ENCODE peak calls at places on chromosomes 6 and 20, in seven cellular contexts. I, S, X, W, Z, E and A are unnamed samples.

GRCh38 chr20:31568773-31569162 is 36.3 kb upstream of the ID1 start:
- DNase-seq in X (no peak), S (no peak), Z (no peak), E (no peak), I (no peak), W (no peak), A (no peak)

GRCh38 chr20:30892704-30893345 is 364.6 kb upstream of the DEFB115 start:
- DNase-seq in X (no peak), Z (no peak), I (no peak), W (no peak), E (no peak), S (no peak), A (no peak)

GRCh38 chr6:27303613-27304272 is 8.3 kb downstream of the POM121L2 start:
- DNase-seq in X (no peak), Z (no peak), E (no peak), S (peak; percentile 48), I (no peak), W (no peak), A (no peak)

GRCh38 chr20:62143976-62144825 is 632 bp downstream of the SS18L1 start:
- DNase-seq in Z (no peak), I (no peak), E (peak; percentile 24), S (peak; percentile 83), W (no peak), X (peak; percentile 36), A (peak; percentile 66)

GRCh38 chr6:26592649-26593048 is 4.1 kb upstream of the ABT1 start:
- DNase-seq in S (no peak), Z (no peak), I (no peak), W (no peak), E (no peak), X (no peak), A (no peak)

GRCh38 chr6:19995575-19996257 is 158.5 kb downstream of the ID4 start:
- DNase-seq in S (no peak), E (no peak), Z (no peak), X (no peak), I (no peak), W (no peak), A (peak; percentile 50)

GRCh38 chr20:32786059-32786760 is 24.0 kb downstream of the DNMT3B start:
- DNase-seq in I (no peak), X (no peak), W (no peak), Z (no peak), S (no peak), E (no peak), A (no peak)

GRCh38 chr6:68728580-68728979 is 93.5 kb downstream of the ADGRB3 start:
- DNase-seq in W (no peak), I (no peak), Z (no peak), E (no peak), X (no peak), S (no peak), A (no peak)

GRCh38 chr6:98579941-98580340 is 254.4 kb upstream of the POU3F2 start:
- DNase-seq in S (no peak), I (no peak), Z (no peak), E (no peak), X (no peak), W (no peak), A (no peak)

GRCh38 chr20:33945391-33946079 is 48.2 kb upstream of the RALY start:
- DNase-seq in W (no peak), X (no peak), I (peak; percentile 52), S (peak; percentile 92), Z (no peak), E (no peak), A (no peak)

GRCh38 chr6:160949531-160949930 is 42.0 kb upstream of the MAP3K4 start:
- DNase-seq in Z (no peak), W (no peak), I (no peak), E (no peak), S (no peak), X (no peak), A (no peak)

GRCh38 chr6:147058786-147059434 is 145.3 kb upstream of the STXBP5 start:
- DNase-seq in I (no peak), Z (no peak), E (no peak), W (no peak), S (no peak), X (no peak), A (no peak)

GRCh38 chr20:6525447-6526303 is 241.8 kb upstream of the BMP2 start:
- DNase-seq in Z (no peak), E (no peak), X (no peak), I (peak; percentile 7), S (peak; percentile 82), W (no peak), A (no peak)

GRCh38 chr6:42690872-42691271 is 31.5 kb downstream of the PRPH2 start:
- DNase-seq in S (no peak), X (no peak), Z (no peak), E (no peak), I (no peak), W (no peak), A (no peak)

GRCh38 chr6:108119212-108120141 is 44.9 kb upstream of the OSTM1 start:
- DNase-seq in X (no peak), W (no peak), I (no peak), E (no peak), S (no peak), Z (no peak), A (peak; percentile 58)

GRCh38 chr6:79536615-79536968 is 638 bp downstream of the LCA5 start:
- DNase-seq in E (no peak), W (no peak), I (no peak), Z (no peak), S (peak; percentile 65), X (no peak), A (no peak)

GRCh38 chr20:47079047-47079446 is 184.4 kb downstream of the EYA2 start:
- DNase-seq in W (no peak), Z (no peak), S (no peak), E (no peak), I (no peak), X (no peak), A (no peak)

GRCh38 chr20:25525857-25526256 is 59.5 kb downstream of the NINL start:
- DNase-seq in E (no peak), W (peak; percentile 38), I (peak; percentile 95), Z (no peak), X (no peak), S (peak; percentile 99), A (no peak)

GRCh38 chr20:54624701-54625472 is 149.5 kb downstream of the DOK5 start:
- DNase-seq in Z (no peak), W (no peak), I (no peak), E (no peak), X (no peak), S (no peak), A (no peak)

GRCh38 chr20:57598060-57598459 is 22.2 kb downstream of the ZBP1 start:
- DNase-seq in W (no peak), S (no peak), X (no peak), Z (no peak), I (no peak), E (no peak), A (peak; percentile 59)

GRCh38 chr6:151240861-151241642 is 1.3 kb downstream of the AKAP12 start:
- DNase-seq in W (peak; percentile 28), X (no peak), I (peak; percentile 36), S (peak; percentile 82), E (peak; percentile 24), Z (no peak), A (peak; percentile 75)

GRCh38 chr6:130831598-130831997 is 4.4 kb downstream of the SMLR1 start:
- DNase-seq in E (no peak), W (no peak), I (no peak), Z (no peak), S (no peak), X (no peak), A (no peak)

GRCh38 chr6:72525821-72526550 is 95.9 kb upstream of the KCNQ5 start:
- DNase-seq in S (peak; percentile 6), X (no peak), W (no peak), Z (no peak), E (no peak), I (peak; percentile 19), A (no peak)

GRCh38 chr6:130189691-130190459 is 32.9 kb downstream of the SAMD3 start:
- DNase-seq in X (no peak), E (no peak), I (no peak), W (no peak), S (no peak), Z (no peak), A (no peak)